ENCODE peak calls at places on chromosomes 2 and 18, in five cellular contexts. L, K, H, O and I are unnamed samples.

GRCh38 chr18:3211236-3211992 is 8.4 kb downstream of the MYOM1 start:
- DNase-seq in L (peak), K (peak), H (no peak), O (peak), I (no peak)

GRCh38 chr2:141482697-141483096 is 648.1 kb downstream of the LRP1B start:
- DNase-seq in L (no peak), K (no peak), H (no peak), O (no peak), I (no peak)

GRCh38 chr18:13541621-13542519 is 184.5 kb downstream of the FAM210A start:
- DNase-seq in L (peak), K (no peak), H (no peak), O (no peak), I (no peak)

GRCh38 chr2:183037660-183038340 is 457 bp downstream of the NCKAP1 start:
- DNase-seq in L (peak), K (no peak), H (peak), O (no peak), I (no peak)

GRCh38 chr2:215684448-215685217 is 248.8 kb upstream of the FN1 start:
- DNase-seq in L (peak), K (peak), H (no peak), O (peak), I (no peak)

GRCh38 chr18:68121826-68122225 is 593.1 kb downstream of the TMX3 start:
- DNase-seq in L (no peak), K (peak), H (no peak), O (no peak), I (no peak)

GRCh38 chr18:3037423-3037915 is 24.5 kb upstream of the LPIN2 start:
- DNase-seq in L (peak), K (peak), H (peak), O (peak), I (no peak)

GRCh38 chr2:122034797-122035196 is 279.3 kb downstream of the TSN start:
- DNase-seq in L (no peak), K (no peak), H (peak), O (no peak), I (no peak)

GRCh38 chr2:231701456-231702373 is 6.6 kb upstream of the PTMA start:
- DNase-seq in L (peak), K (peak), H (peak), O (peak), I (no peak)

GRCh38 chr18:79680100-79680879 is 687 bp downstream of the CTDP1 start:
- DNase-seq in L (peak), K (peak), H (peak), O (peak), I (no peak)

GRCh38 chr2:157743051-157743450 is 114.4 kb upstream of the ACVR1C start:
- DNase-seq in L (no peak), K (no peak), H (no peak), O (no peak), I (no peak)

GRCh38 chr18:906416-907170 is 1.9 kb downstream of the ADCYAP1 start:
- DNase-seq in L (peak), K (no peak), H (peak), O (no peak), I (no peak)

GRCh38 chr2:120934891-120935338 is 199.2 kb downstream of the GLI2 start:
- DNase-seq in L (peak), K (peak), H (no peak), O (peak), I (peak)

GRCh38 chr18:23337599-23338444 is 115.3 kb upstream of the RIOK3 start:
- DNase-seq in L (peak), K (peak), H (no peak), O (peak), I (no peak)

GRCh38 chr2:127076924-127077323 is 30.0 kb downstream of the BIN1 start:
- DNase-seq in L (no peak), K (no peak), H (no peak), O (no peak), I (no peak)

GRCh38 chr2:101038455-101039255 is 36.6 kb downstream of the RPL31 start:
- DNase-seq in L (peak), K (no peak), H (no peak), O (no peak), I (no peak)

DNA sequence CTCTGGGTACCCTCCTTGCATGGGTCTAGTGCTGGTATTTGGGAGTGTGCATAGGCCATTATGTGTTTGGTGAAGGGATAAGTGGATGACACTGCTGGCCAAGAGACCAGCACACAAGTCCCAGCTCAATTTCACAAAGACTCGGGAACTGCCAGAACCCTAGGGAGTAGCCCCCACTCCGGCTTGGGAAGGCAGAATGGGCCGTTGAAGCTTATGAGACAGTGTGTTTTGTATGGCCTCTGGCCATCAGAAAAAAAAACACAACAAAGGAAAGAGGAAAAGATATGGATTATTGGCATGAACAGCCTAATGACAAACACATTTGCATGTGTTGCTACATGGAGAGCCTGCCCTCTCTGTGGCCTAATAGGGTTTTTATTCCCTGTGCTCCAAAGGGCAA is 144.2 kb downstream of the TTC32 start:
- DNase-seq in L (no peak), K (no peak), H (peak), O (no peak), I (no peak)
- TF ChIP-seq CTCF in L (no peak), K (no peak), H (no peak), O (no peak), I (no peak)

GRCh38 chr2:178306351-178307073 is 112.2 kb downstream of the OSBPL6 start:
- DNase-seq in L (peak), K (peak), H (no peak), O (peak), I (no peak)
- TF ChIP-seq CTCF in L (peak), K (peak), H (no peak), O (peak), I (no peak)

GRCh38 chr2:80496770-80497169 is 192.2 kb upstream of the LRRTM1 start:
- DNase-seq in L (no peak), K (peak), H (no peak), O (peak), I (no peak)

GRCh38 chr2:80501874-80502624 is 197.5 kb upstream of the LRRTM1 start:
- DNase-seq in L (no peak), K (no peak), H (no peak), O (no peak), I (no peak)

GRCh38 chr2:80499095-80499494 is 194.5 kb upstream of the LRRTM1 start:
- DNase-seq in L (peak), K (peak), H (no peak), O (peak), I (peak)
- TF ChIP-seq CTCF in L (peak), K (peak), H (no peak), O (peak), I (no peak)

DNA sequence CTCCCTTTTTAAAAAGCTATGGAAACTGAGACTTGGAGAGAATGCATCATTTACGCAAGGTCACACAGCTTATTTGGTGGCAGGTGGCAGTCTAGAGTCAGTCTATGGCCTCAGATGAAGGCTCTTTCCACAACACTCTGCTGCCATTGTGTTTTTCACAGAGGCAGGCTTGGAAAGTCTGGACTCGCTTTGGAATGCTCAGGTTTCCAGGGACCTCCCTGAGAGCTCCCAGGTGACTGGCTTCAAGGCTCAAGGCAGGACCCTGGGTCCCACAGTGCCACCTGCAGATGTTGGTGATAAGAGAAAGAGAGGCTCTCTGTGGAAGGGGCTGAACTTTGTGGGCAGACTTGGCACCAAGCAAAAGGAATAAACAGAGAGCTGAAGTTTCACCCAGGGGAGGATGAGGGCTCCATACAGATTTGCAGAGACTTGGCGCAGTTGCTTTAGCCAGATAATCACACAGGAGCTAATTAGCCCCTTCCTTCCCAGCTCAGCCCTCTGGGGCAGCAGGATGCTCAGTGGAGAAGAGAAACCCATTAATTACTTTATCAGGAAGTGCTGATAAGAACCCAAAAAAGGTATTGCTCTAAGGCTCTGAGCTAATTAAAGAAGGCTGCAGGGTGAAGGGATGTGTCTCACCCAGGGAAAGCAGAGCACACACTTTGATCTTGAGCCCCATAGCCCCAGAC is 103.5 kb downstream of the LBH start:
- DNase-seq in L (no peak), K (no peak), H (no peak), O (no peak), I (no peak)
- TF ChIP-seq CTCF in L (peak), K (no peak), H (no peak), O (no peak), I (no peak)

GRCh38 chr2:241211276-241211675 is 22.8 kb downstream of the ANO7 start:
- DNase-seq in L (no peak), K (no peak), H (no peak), O (no peak), I (no peak)
- TF ChIP-seq CTCF in L (no peak), K (no peak), H (no peak), O (no peak), I (no peak)